ENCODE peak calls at places on chromosomes 6 and 20, in eight cellular contexts. One of them, this sample, is unnamed.

GRCh38 chr6:162343902-162344226 is 383.7 kb downstream of the PRKN start:
- DNase-seq in coronary artery: no peak
- DNase-seq in fibroblast of pulmonary artery: peak
- DNase-seq in esophagus squamous epithelium: no peak
- DNase-seq in GM06990: no peak
- DNase-seq in sigmoid colon: no peak
- DNase-seq in GDM1: no peak
- DNase-seq in NCI-H1436 treated with DMSO at 0.1 percent for 48 hours: no peak
- DNase-seq in this sample: peak

GRCh38 chr6:53327017-53327395 is 21.7 kb downstream of the ELOVL5 start:
- DNase-seq in coronary artery: no peak
- DNase-seq in sigmoid colon: no peak
- DNase-seq in GDM1: no peak
- DNase-seq in GM06990: no peak
- DNase-seq in fibroblast of pulmonary artery: no peak
- DNase-seq in NCI-H1436 treated with DMSO at 0.1 percent for 48 hours: no peak
- DNase-seq in esophagus squamous epithelium: no peak
- DNase-seq in this sample: peak

GRCh38 chr6:33251390-33252012 is 20.2 kb downstream of the VPS52 start:
- DNase-seq in GDM1: no peak
- DNase-seq in esophagus squamous epithelium: no peak
- DNase-seq in coronary artery: no peak
- DNase-seq in GM06990: no peak
- DNase-seq in sigmoid colon: no peak
- DNase-seq in fibroblast of pulmonary artery: no peak
- DNase-seq in NCI-H1436 treated with DMSO at 0.1 percent for 48 hours: no peak
- DNase-seq in this sample: no peak

GRCh38 chr20:62938105-62938888 is at the start of gene GID8:
- DNase-seq in NCI-H1436 treated with DMSO at 0.1 percent for 48 hours: no peak
- DNase-seq in esophagus squamous epithelium: no peak
- DNase-seq in GDM1: no peak
- DNase-seq in coronary artery: no peak
- DNase-seq in GM06990: peak
- DNase-seq in sigmoid colon: peak
- DNase-seq in fibroblast of pulmonary artery: peak
- DNase-seq in this sample: no peak

GRCh38 chr6:170134077-170135040 is 156.5 kb downstream of the DLL1 start:
- DNase-seq in GM06990: no peak
- DNase-seq in GDM1: no peak
- DNase-seq in coronary artery: peak
- DNase-seq in esophagus squamous epithelium: no peak
- DNase-seq in fibroblast of pulmonary artery: peak
- DNase-seq in NCI-H1436 treated with DMSO at 0.1 percent for 48 hours: no peak
- DNase-seq in sigmoid colon: peak
- DNase-seq in this sample: no peak

GRCh38 chr6:146851837-146852236 is 253.1 kb downstream of the ADGB start:
- DNase-seq in GDM1: no peak
- DNase-seq in coronary artery: no peak
- DNase-seq in fibroblast of pulmonary artery: peak
- DNase-seq in sigmoid colon: no peak
- DNase-seq in GM06990: no peak
- DNase-seq in NCI-H1436 treated with DMSO at 0.1 percent for 48 hours: no peak
- DNase-seq in esophagus squamous epithelium: no peak
- DNase-seq in this sample: peak

GRCh38 chr6:26122402-26122792 is 35.2 kb downstream of the HFE start:
- DNase-seq in NCI-H1436 treated with DMSO at 0.1 percent for 48 hours: no peak
- DNase-seq in GDM1: peak
- DNase-seq in fibroblast of pulmonary artery: no peak
- DNase-seq in GM06990: no peak
- DNase-seq in esophagus squamous epithelium: no peak
- DNase-seq in coronary artery: no peak
- DNase-seq in sigmoid colon: no peak
- DNase-seq in this sample: no peak

GRCh38 chr20:56422824-56423189 is 10.7 kb downstream of the CASS4 start:
- DNase-seq in GM06990: no peak
- DNase-seq in coronary artery: no peak
- DNase-seq in esophagus squamous epithelium: no peak
- DNase-seq in fibroblast of pulmonary artery: peak
- DNase-seq in NCI-H1436 treated with DMSO at 0.1 percent for 48 hours: no peak
- DNase-seq in GDM1: no peak
- DNase-seq in sigmoid colon: no peak
- DNase-seq in this sample: no peak

GRCh38 chr20:36855241-36855657 is 20.7 kb upstream of the TLDC2 start:
- DNase-seq in coronary artery: no peak
- DNase-seq in sigmoid colon: no peak
- DNase-seq in GM06990: no peak
- DNase-seq in esophagus squamous epithelium: no peak
- DNase-seq in fibroblast of pulmonary artery: no peak
- DNase-seq in GDM1: no peak
- DNase-seq in NCI-H1436 treated with DMSO at 0.1 percent for 48 hours: no peak
- DNase-seq in this sample: no peak

GRCh38 chr6:43091592-43091991 is 15.5 kb downstream of the PTK7 start:
- DNase-seq in GM06990: no peak
- DNase-seq in GDM1: no peak
- DNase-seq in NCI-H1436 treated with DMSO at 0.1 percent for 48 hours: no peak
- DNase-seq in sigmoid colon: no peak
- DNase-seq in coronary artery: no peak
- DNase-seq in esophagus squamous epithelium: no peak
- DNase-seq in fibroblast of pulmonary artery: no peak
- DNase-seq in this sample: no peak

GRCh38 chr6:26358511-26358981 is 6.5 kb upstream of the BTN3A2 start:
- DNase-seq in esophagus squamous epithelium: no peak
- DNase-seq in coronary artery: no peak
- DNase-seq in sigmoid colon: no peak
- DNase-seq in NCI-H1436 treated with DMSO at 0.1 percent for 48 hours: no peak
- DNase-seq in fibroblast of pulmonary artery: no peak
- DNase-seq in GDM1: no peak
- DNase-seq in GM06990: peak
- DNase-seq in this sample: no peak

GRCh38 chr20:51500936-51501335 is 41.6 kb downstream of the NFATC2 start:
- DNase-seq in coronary artery: no peak
- DNase-seq in fibroblast of pulmonary artery: no peak
- DNase-seq in esophagus squamous epithelium: no peak
- DNase-seq in sigmoid colon: no peak
- DNase-seq in NCI-H1436 treated with DMSO at 0.1 percent for 48 hours: no peak
- DNase-seq in GM06990: no peak
- DNase-seq in GDM1: no peak
- DNase-seq in this sample: no peak

GRCh38 chr20:4699957-4700356 is 21.8 kb upstream of the PRND start:
- DNase-seq in fibroblast of pulmonary artery: no peak
- DNase-seq in NCI-H1436 treated with DMSO at 0.1 percent for 48 hours: no peak
- DNase-seq in sigmoid colon: no peak
- DNase-seq in GM06990: no peak
- DNase-seq in esophagus squamous epithelium: no peak
- DNase-seq in GDM1: no peak
- DNase-seq in coronary artery: no peak
- DNase-seq in this sample: no peak

GRCh38 chr6:149079911-149080501 is 237.5 kb upstream of the TAB2 start:
- DNase-seq in GDM1: peak
- DNase-seq in esophagus squamous epithelium: no peak
- DNase-seq in NCI-H1436 treated with DMSO at 0.1 percent for 48 hours: no peak
- DNase-seq in coronary artery: peak
- DNase-seq in GM06990: no peak
- DNase-seq in sigmoid colon: peak
- DNase-seq in fibroblast of pulmonary artery: peak
- DNase-seq in this sample: peak

GRCh38 chr6:165060636-165061190 is 248.7 kb downstream of the C6orf118 start:
- DNase-seq in sigmoid colon: no peak
- DNase-seq in NCI-H1436 treated with DMSO at 0.1 percent for 48 hours: no peak
- DNase-seq in coronary artery: no peak
- DNase-seq in fibroblast of pulmonary artery: no peak
- DNase-seq in GM06990: no peak
- DNase-seq in esophagus squamous epithelium: no peak
- DNase-seq in GDM1: no peak
- DNase-seq in this sample: no peak

GRCh38 chr20:38298768-38299288 is 5.1 kb upstream of the BPI start:
- DNase-seq in NCI-H1436 treated with DMSO at 0.1 percent for 48 hours: no peak
- DNase-seq in GDM1: no peak
- DNase-seq in sigmoid colon: peak
- DNase-seq in fibroblast of pulmonary artery: peak
- DNase-seq in coronary artery: peak
- DNase-seq in esophagus squamous epithelium: no peak
- DNase-seq in GM06990: no peak
- DNase-seq in this sample: peak

GRCh38 chr6:42960243-42961019 is at the start of gene GNMT:
- DNase-seq in GDM1: no peak
- DNase-seq in esophagus squamous epithelium: no peak
- DNase-seq in NCI-H1436 treated with DMSO at 0.1 percent for 48 hours: no peak
- DNase-seq in fibroblast of pulmonary artery: no peak
- DNase-seq in coronary artery: no peak
- DNase-seq in sigmoid colon: peak
- DNase-seq in GM06990: no peak
- DNase-seq in this sample: peak

GRCh38 chr6:87483929-87484328 is 11.2 kb downstream of the SLC35A1 start:
- DNase-seq in coronary artery: no peak
- DNase-seq in sigmoid colon: no peak
- DNase-seq in NCI-H1436 treated with DMSO at 0.1 percent for 48 hours: no peak
- DNase-seq in GDM1: no peak
- DNase-seq in fibroblast of pulmonary artery: peak
- DNase-seq in esophagus squamous epithelium: no peak
- DNase-seq in GM06990: no peak
- DNase-seq in this sample: peak

GRCh38 chr20:53194891-53195290 is 222.7 kb downstream of the TSHZ2 start:
- DNase-seq in coronary artery: no peak
- DNase-seq in GM06990: no peak
- DNase-seq in NCI-H1436 treated with DMSO at 0.1 percent for 48 hours: no peak
- DNase-seq in esophagus squamous epithelium: no peak
- DNase-seq in GDM1: no peak
- DNase-seq in fibroblast of pulmonary artery: no peak
- DNase-seq in sigmoid colon: no peak
- DNase-seq in this sample: no peak

GRCh38 chr20:62924567-62925419 is 1.5 kb downstream of the DIDO1 start:
- DNase-seq in GM06990: no peak
- DNase-seq in coronary artery: no peak
- DNase-seq in fibroblast of pulmonary artery: peak
- DNase-seq in sigmoid colon: no peak
- DNase-seq in NCI-H1436 treated with DMSO at 0.1 percent for 48 hours: no peak
- DNase-seq in esophagus squamous epithelium: no peak
- DNase-seq in GDM1: no peak
- DNase-seq in this sample: peak

GRCh38 chr6:131978522-131978921 is 27.4 kb upstream of the CCN2 start:
- DNase-seq in coronary artery: no peak
- DNase-seq in GDM1: no peak
- DNase-seq in GM06990: no peak
- DNase-seq in sigmoid colon: no peak
- DNase-seq in fibroblast of pulmonary artery: no peak
- DNase-seq in NCI-H1436 treated with DMSO at 0.1 percent for 48 hours: no peak
- DNase-seq in esophagus squamous epithelium: no peak
- DNase-seq in this sample: no peak

GRCh38 chr6:147691436-147691835 is 182.9 kb downstream of the SAMD5 start:
- DNase-seq in esophagus squamous epithelium: no peak
- DNase-seq in GDM1: no peak
- DNase-seq in coronary artery: no peak
- DNase-seq in fibroblast of pulmonary artery: no peak
- DNase-seq in NCI-H1436 treated with DMSO at 0.1 percent for 48 hours: no peak
- DNase-seq in GM06990: no peak
- DNase-seq in sigmoid colon: no peak
- DNase-seq in this sample: peak

GRCh38 chr6:42451595-42452170 is at the start of gene TRERF1:
- DNase-seq in GM06990: peak
- DNase-seq in esophagus squamous epithelium: no peak
- DNase-seq in sigmoid colon: peak
- DNase-seq in coronary artery: no peak
- DNase-seq in fibroblast of pulmonary artery: peak
- DNase-seq in GDM1: peak
- DNase-seq in NCI-H1436 treated with DMSO at 0.1 percent for 48 hours: peak
- DNase-seq in this sample: peak

GRCh38 chr6:110874880-110875547 is 429 bp downstream of the AMD1 start:
- DNase-seq in sigmoid colon: peak
- DNase-seq in coronary artery: peak
- DNase-seq in fibroblast of pulmonary artery: no peak
- DNase-seq in GDM1: no peak
- DNase-seq in GM06990: peak
- DNase-seq in NCI-H1436 treated with DMSO at 0.1 percent for 48 hours: no peak
- DNase-seq in esophagus squamous epithelium: no peak
- DNase-seq in this sample: peak